ENCODE peak calls at places on chromosome 10, in ten cellular contexts. M, Y, I, U, S, C, X, E, H and Q are unnamed samples.

GRCh38 chr10:123621492-123621891 is 44.7 kb upstream of the GPR26 start:
- DNase-seq in M (no peak), Y (no peak), I (no peak), U (no peak), S (peak; percentile 62), C (no peak), X (no peak), E (no peak), H (no peak), Q (no peak)

GRCh38 chr10:103451871-103452713 is at the start of gene CALHM2:
- DNase-seq in M (peak; percentile 57), Y (no peak), I (peak; percentile 65), U (no peak), S (peak; percentile 45), C (peak; percentile 31), X (peak; percentile 60), E (peak; percentile 65), H (peak; percentile 13), Q (peak; percentile 12)

GRCh38 chr10:75195035-75195763 is 15.4 kb upstream of the VDAC2 start:
- DNase-seq in M (peak; percentile 71), Y (no peak), I (no peak), U (no peak), S (peak; percentile 94), C (no peak), X (no peak), E (no peak), H (no peak), Q (no peak)

GRCh38 chr10:47094636-47095035 is 183.4 kb downstream of the PTPN20 start:
- DNase-seq in M (no peak), Y (no peak), I (no peak), U (no peak), S (no peak), C (no peak), X (no peak), E (no peak), H (no peak), Q (no peak)

GRCh38 chr10:23826399-23826798 is 382.5 kb upstream of the KIAA1217 start:
- DNase-seq in M (peak; percentile 23), Y (no peak), I (peak; percentile 10), U (no peak), S (no peak), C (no peak), X (peak; percentile 58), E (peak; percentile 4), H (no peak), Q (no peak)

GRCh38 chr10:19745672-19746071 is 70.6 kb upstream of the PLXDC2 start:
- DNase-seq in M (peak; percentile 62), Y (no peak), I (no peak), U (no peak), S (no peak), C (no peak), X (no peak), E (no peak), H (no peak), Q (no peak)

GRCh38 chr10:114623661-114624294 is 34.3 kb downstream of the ABLIM1 start:
- DNase-seq in M (peak; percentile 84), Y (no peak), I (no peak), U (peak; percentile 54), S (peak; percentile 90), C (no peak), X (no peak), E (no peak), H (no peak), Q (no peak)

GRCh38 chr10:11468126-11468742 is 143.2 kb downstream of the USP6NL start:
- DNase-seq in M (peak; percentile 84), Y (no peak), I (no peak), U (no peak), S (no peak), C (no peak), X (no peak), E (no peak), H (no peak), Q (no peak)

GRCh38 chr10:230758-231157 is 95.5 kb downstream of the ZMYND11 start:
- DNase-seq in M (no peak), Y (no peak), I (no peak), U (no peak), S (no peak), C (no peak), X (no peak), E (peak; percentile 15), H (no peak), Q (no peak)